ENCODE peak calls at places on chromosomes 16 and 17, in ten cellular contexts. A is astrocyte; E is CD8-positive, alpha-beta T cell; N is tibial nerve; W is T-helper 2 cell; H is HEK293T; D is epithelial cell of esophagus; U is CD4-positive, alpha-beta T cell; Z is HL-60; P is NAMALWA. Q is an unnamed sample.

GRCh38 chr17:70021726-70022125 is 53.3 kb upstream of the KCNJ16 start:
- DNase-seq in U (no peak), A (peak), D (peak), W (no peak), N (no peak), H (no peak), P (no peak), E (no peak), Z (no peak), Q (no peak)

GRCh38 chr17:78884148-78884870 is 18.7 kb downstream of the CEP295NL start:
- DNase-seq in P (no peak), U (no peak), E (no peak), Z (no peak), W (no peak), N (no peak), A (no peak), H (no peak), D (no peak), Q (no peak)

GRCh38 chr17:29158515-29159275 is 21.5 kb downstream of the MYO18A start:
- DNase-seq in N (no peak), D (no peak), W (no peak), E (no peak), U (no peak), A (peak), P (no peak), H (no peak), Z (no peak), Q (no peak)

GRCh38 chr17:67411396-67411795 is 34.3 kb downstream of the PITPNC1 start:
- DNase-seq in H (no peak), P (no peak), E (no peak), D (no peak), U (no peak), A (no peak), Z (peak), N (no peak), W (no peak), Q (no peak)

GRCh38 chr16:69595127-69596036 is 29.6 kb downstream of the NFAT5 start:
- DNase-seq in P (no peak), Z (no peak), U (no peak), W (no peak), N (no peak), H (no peak), D (peak), A (peak), E (no peak), Q (no peak)

GRCh38 chr17:35942588-35943186 is 826 bp downstream of the LYZL6 start:
- DNase-seq in D (no peak), A (no peak), N (no peak), U (no peak), E (no peak), P (no peak), Z (no peak), W (no peak), H (no peak), Q (no peak)

GRCh38 chr17:49285716-49286115 is 55.1 kb upstream of the PHOSPHO1 start:
- DNase-seq in W (no peak), N (no peak), D (no peak), P (no peak), U (no peak), H (no peak), E (no peak), Z (no peak), A (no peak), Q (no peak)

GRCh38 chr17:5122586-5123342 is 6.9 kb downstream of the USP6 start:
- DNase-seq in P (no peak), U (peak), H (no peak), A (no peak), E (no peak), W (no peak), D (no peak), N (peak), Z (no peak), Q (peak)

GRCh38 chr17:41492771-41493170 is 3.1 kb upstream of the KRT36 start:
- DNase-seq in E (no peak), P (no peak), H (peak), Z (no peak), A (no peak), N (no peak), D (no peak), W (no peak), U (no peak), Q (no peak)

Q was measured in naive B cell.